ENCODE peak calls at places on chromosome 13, in six cellular contexts. L is fibroblast of lung, G is keratinocyte, R is GM12878, N is neural progenitor cell, Q is K562. V is an unnamed sample.

GRCh38 chr13:96952592-96952991 is 41.7 kb downstream of the OXGR1 start:
- DNase-seq in L (no peak), R (no peak), G (no peak), N (no peak), Q (no peak), V (no peak)

GRCh38 chr13:98275711-98276171 is 98.7 kb upstream of the RNF113B start:
- DNase-seq in L (no peak), R (no peak), G (no peak), N (no peak), Q (no peak), V (no peak)

GRCh38 chr13:30892966-30893365 is 13.1 kb upstream of the MEDAG start:
- DNase-seq in N (peak), Q (peak), G (no peak), R (no peak), L (peak), V (peak)

GRCh38 chr13:30865131-30866009 is 40.7 kb upstream of the MEDAG start:
- DNase-seq in N (peak), G (peak), L (peak), R (no peak), Q (peak), V (peak)

GRCh38 chr13:109871018-109871370 is 84.6 kb upstream of the IRS2 start:
- DNase-seq in R (no peak), G (no peak), L (peak), Q (no peak), N (no peak), V (no peak)

GRCh38 chr13:62643007-62643483 is 1227.4 kb upstream of the PCDH20 start:
- DNase-seq in L (peak), G (no peak), N (no peak), R (peak), Q (no peak), V (peak)

GRCh38 chr13:104143760-104144406 is 1077.7 kb upstream of the SLC10A2 start:
- DNase-seq in R (no peak), Q (no peak), L (peak), N (peak), G (no peak), V (no peak)

GRCh38 chr13:23289917-23290357 is 109.2 kb downstream of the SGCG start:
- DNase-seq in Q (peak), R (no peak), L (peak), N (no peak), G (peak), V (no peak)

GRCh38 chr13:97334690-97335089 is 99.3 kb upstream of the RAP2A start:
- DNase-seq in L (no peak), N (no peak), R (no peak), Q (no peak), G (no peak), V (no peak)

GRCh38 chr13:45925151-45925550 is 73.6 kb upstream of the SIAH3 start:
- DNase-seq in R (no peak), N (no peak), Q (peak), G (no peak), L (no peak), V (no peak)

GRCh38 chr13:48436661-48437242 is 23.8 kb upstream of the LPAR6 start:
- DNase-seq in N (no peak), R (no peak), Q (no peak), G (no peak), L (no peak), V (no peak)

GRCh38 chr13:57409121-57409520 is 222.4 kb upstream of the PCDH17 start:
- DNase-seq in G (no peak), N (peak), L (no peak), R (no peak), Q (no peak), V (no peak)

GRCh38 chr13:57409656-57410055 is 221.9 kb upstream of the PCDH17 start:
- DNase-seq in L (no peak), R (no peak), N (peak), G (no peak), Q (no peak), V (no peak)

DNA sequence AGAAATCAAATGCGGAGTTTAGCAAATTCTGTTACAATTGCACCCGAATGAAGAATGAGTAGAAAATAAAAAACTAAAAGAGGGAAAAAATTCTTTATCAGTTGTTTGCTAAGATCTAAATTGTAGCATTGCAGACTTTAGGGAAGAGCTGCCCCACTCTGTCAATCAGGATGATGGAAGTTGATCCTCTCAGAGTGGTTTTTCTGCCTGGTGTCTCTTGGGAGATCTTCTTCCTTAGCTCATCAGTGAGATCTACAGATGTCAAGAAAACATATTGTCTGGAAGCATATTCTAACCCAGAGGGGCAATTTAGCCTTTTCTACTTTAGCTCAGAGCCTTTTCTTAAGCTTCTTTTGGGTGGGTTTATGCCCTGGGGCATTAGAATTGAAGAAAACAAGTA is 223.2 kb upstream of the PCDH17 start:
- DNase-seq in L (no peak), R (no peak), Q (no peak), N (no peak), G (no peak), V (no peak)
- H2AFZ ChIP-seq in L (no peak), R (no peak), Q (no peak), N (no peak), G (no peak), V (no peak)

DNA sequence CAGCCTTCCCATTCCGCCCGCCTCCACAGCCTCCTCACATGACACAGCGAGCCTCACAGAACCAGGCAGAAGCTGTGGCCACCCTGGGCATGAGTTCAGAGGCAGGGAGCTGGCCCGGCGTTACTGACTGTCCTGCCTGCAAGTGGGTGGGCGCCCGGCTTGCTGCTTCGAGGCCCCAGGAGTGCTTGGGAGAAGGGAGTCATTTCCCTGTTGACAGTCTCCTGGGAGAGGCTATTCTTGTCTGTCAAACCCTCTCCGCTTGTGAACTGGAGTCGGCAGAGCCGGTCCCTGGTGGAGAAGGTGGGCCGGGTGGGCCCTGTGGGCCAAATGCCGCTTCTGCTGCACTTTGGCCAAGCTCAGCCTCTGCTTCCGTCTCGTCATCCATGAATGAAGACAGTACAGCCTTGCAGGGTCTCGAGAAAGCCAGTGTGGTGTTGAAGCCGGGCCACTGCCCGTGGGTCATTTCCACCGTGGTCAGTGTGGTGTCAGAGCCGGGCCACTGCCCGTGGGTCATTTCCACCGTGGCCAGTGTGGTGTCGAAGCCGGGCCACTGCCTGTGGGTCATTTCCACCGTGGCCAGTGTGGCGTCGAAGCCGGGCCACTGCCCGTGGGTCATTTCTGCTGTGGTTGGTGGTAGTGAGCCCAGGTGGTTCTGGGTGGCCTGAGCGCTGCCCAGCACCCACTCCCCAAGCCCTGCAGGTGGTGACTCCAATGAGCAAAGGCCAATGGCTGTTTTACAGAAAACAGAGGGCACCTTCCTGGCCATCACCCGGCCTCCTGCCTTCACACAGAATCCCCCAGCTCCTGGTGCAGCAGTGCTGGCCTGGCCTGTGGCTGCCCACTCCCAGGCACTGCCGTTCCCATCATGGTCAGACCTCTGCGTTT is 13.5 kb upstream of the F7 start:
- DNase-seq in G (no peak), N (no peak), Q (no peak), R (no peak), L (no peak), V (no peak)
- TF ChIP-seq EZH2 in G (no peak), N (no peak), Q (no peak), R (no peak), L (no peak), V (no peak)

DNA sequence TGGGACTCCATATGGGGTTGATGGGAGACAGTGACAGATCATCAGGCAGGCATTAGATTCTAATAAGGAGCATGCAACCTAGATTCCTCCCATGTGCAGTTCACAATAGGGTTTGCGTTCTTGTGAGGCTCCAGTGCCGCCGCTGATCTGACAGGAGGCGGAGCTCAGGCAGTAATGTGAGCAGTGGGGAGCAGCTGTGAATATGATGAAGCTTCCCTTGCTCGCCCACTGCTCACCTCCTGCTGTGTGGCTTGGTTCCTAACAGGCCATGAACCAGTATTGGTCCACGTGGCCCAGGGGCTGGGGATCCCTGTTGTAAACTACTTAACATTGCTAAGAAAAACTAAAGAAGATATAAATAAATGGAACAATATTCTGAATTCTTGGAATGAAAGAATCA is 378.4 kb downstream of the KCNRG start:
- DNase-seq in N (peak), G (no peak), L (peak), Q (peak), R (no peak), V (no peak)
- H2AFZ ChIP-seq in N (no peak), G (no peak), L (no peak), Q (peak), R (no peak), V (no peak)

DNA sequence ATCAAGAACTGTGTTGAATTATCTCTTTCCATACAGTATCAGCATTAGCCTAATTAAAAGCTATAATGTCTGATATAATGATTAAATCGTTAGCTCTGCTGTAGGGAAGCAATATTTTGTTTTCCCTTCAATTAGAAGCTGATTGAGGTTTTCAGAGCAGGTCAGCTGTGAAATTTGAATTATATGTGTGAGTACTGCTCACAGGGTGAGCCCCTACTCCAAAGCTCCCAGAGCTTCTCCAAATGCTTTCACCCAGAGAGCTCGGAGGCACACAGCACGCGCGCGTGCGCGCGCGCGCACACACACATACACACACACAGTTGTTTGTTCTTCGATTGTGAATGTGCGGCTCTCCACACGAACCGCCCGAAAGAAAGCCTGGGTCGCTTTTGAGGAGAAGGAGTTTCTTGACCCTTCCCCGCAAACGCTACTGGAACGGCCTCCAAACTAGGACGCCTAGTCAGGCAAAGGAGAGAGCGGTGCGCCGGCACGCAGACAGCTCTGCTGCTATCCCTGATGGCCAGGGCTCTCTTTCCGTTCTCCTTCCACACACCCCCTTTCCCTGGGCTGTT is 4.8 kb upstream of the SOX1 start:
- DNase-seq in R (no peak), N (peak), G (no peak), Q (no peak), L (no peak), V (no peak)
- TF ChIP-seq EZH2 in R (no peak), N (no peak), G (no peak), Q (no peak), L (no peak), V (no peak)

GRCh38 chr13:29786698-29787097 is 63.7 kb downstream of the UBL3 start:
- DNase-seq in L (no peak), N (no peak), G (no peak), R (no peak), Q (no peak), V (no peak)

GRCh38 chr13:29785978-29786377 is 64.4 kb downstream of the UBL3 start:
- DNase-seq in Q (no peak), R (no peak), L (no peak), G (no peak), N (no peak), V (no peak)

DNA sequence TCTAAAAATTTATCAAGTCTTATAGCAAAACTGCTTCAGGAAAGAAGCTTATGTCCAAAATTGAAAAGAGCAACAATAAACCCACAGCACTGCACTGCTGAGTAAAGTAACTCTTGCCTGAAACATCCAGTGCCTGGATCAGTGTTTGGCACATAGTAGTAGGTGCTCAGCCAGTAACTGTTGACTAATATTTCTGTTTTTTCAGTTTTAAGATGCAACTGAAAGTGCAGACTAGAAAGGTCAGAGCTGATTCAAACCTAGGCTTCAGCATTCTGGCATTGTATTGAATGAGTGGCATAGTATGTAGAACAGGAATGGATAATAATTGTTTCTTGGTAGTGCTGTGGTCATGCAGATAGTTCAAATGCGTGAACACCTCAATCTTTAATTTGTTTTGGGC is 67.6 kb downstream of the UBL3 start:
- DNase-seq in G (no peak), Q (no peak), N (no peak), R (no peak), L (no peak), V (no peak)
- H2AFZ ChIP-seq in G (no peak), Q (no peak), N (no peak), R (no peak), L (no peak), V (no peak)

DNA sequence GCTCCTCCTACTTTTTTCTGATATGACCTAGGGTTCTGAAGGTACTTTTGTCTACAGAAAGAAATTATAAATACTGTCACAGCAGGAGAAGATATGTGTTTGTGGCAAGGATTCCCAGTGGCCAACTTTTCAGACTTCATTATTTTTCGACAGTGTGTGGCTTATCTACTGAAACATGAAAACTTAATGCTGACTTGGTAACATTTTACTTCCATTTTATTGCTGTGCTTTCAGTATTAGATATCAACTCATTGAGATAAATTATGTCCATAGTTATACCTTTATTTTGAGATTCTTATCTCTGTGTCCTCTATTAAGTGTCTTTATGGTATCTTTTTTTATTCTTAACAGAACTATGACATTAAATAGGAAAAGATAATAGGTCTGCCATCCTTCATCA is 700.0 kb downstream of the PCDH9 start:
- DNase-seq in L (no peak), Q (no peak), N (no peak), R (no peak), G (no peak), V (no peak)
- TF ChIP-seq EZH2 in L (no peak), Q (no peak), N (no peak), R (no peak), G (no peak), V (no peak)

GRCh38 chr13:39976481-39976880 is 321.0 kb downstream of the COG6 start:
- DNase-seq in L (no peak), G (no peak), Q (no peak), R (no peak), N (peak), V (no peak)
- H2AFZ ChIP-seq in L (no peak), G (no peak), Q (no peak), R (no peak), N (no peak), V (no peak)

GRCh38 chr13:27922974-27923612 is 3.3 kb downstream of the PDX1 start:
- DNase-seq in G (no peak), Q (no peak), R (no peak), N (no peak), L (no peak), V (no peak)
- TF ChIP-seq EZH2 in G (no peak), Q (no peak), R (no peak), N (no peak), L (no peak), V (no peak)

GRCh38 chr13:76512676-76513277 is 373.4 kb downstream of the KCTD12 start:
- DNase-seq in L (peak), N (no peak), Q (no peak), G (no peak), R (no peak), V (no peak)

GRCh38 chr13:76519685-76520084 is 366.5 kb downstream of the KCTD12 start:
- DNase-seq in G (no peak), L (no peak), R (no peak), Q (no peak), N (peak), V (no peak)

DNA sequence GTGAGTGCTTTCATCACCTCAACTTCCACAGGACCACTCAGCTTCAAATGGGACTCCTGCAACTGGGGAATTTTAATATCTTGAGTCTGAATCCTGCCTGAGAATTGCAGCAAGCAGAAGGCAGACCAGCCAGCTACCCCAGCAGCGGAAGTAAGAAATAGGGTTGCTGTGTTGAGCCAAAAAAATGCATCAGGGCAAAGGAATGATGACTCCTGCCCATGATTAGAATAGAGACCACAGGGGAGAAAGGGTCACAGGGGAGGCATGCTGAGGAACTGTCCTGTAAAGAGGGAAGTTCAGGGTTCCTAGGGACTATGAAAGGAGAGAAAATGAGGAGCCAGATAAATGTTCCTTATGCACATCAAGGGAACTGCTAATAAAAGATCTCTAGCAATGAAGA is 370.2 kb downstream of the KCTD12 start:
- DNase-seq in G (no peak), R (no peak), L (peak), Q (no peak), N (no peak), V (no peak)
- H2AFZ ChIP-seq in G (no peak), R (no peak), L (no peak), Q (no peak), N (no peak), V (no peak)

DNA sequence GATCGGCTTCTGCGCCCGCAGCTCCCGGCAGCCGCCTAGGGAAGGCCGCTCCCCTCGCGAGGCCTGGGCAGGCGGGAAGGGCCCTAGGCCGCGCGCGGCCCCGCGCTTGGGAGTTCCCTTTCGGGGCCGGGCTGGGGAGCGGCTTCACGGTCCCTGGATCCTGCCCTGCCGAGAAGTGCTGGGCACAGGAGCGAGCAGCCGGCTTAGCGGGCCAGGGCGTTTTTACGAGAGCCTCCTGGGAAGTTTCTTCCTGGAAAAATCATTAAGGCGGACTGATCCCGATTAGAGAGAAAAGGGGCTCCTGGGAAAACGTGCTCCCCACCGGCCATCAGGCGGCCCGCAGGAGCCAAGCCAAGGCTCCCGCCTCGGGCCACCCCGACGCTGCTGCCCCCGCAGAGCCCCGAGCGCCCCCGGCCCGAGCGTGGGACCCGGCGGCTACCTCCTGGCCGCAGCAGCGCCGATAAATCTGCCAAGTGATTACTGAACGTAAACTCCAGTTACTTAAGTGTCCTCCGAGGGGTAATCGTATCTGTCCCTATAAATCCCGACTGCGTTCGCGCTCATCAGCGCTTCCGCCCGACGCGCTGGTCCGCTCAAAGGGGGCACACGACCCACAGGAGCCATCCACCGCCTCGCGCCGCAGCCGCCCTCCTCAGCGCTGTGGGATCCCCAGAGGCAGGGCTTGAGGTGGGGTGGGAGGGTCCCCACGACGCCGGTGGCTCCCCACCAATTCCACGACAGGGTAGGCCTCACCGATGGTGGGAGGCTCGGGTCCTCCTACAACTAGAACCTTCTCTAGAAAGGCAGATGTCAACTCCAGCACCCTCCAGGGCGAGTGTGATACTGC is 2.8 kb downstream of the ZIC5 start:
- DNase-seq in N (peak), L (no peak), G (no peak), R (no peak), Q (no peak), V (no peak)
- TF ChIP-seq EZH2 in N (no peak), L (peak), G (peak), R (no peak), Q (no peak), V (no peak)

V was measured in HCT116.